ENCODE peak calls at places on chromosomes 5 and 9, in nine cellular contexts. Z, S, E, A, X, M, R, H and U are unnamed samples.

GRCh38 chr9:29233193-29233592 is 1659.9 kb upstream of the C9orf72 start:
- DNase-seq in Z (no peak), S (no peak), E (no peak), A (no peak), X (no peak), M (no peak), R (no peak), H (no peak), U (no peak)

GRCh38 chr5:1846583-1846982 is 36.1 kb downstream of the IRX4 start:
- DNase-seq in Z (no peak), S (no peak), E (no peak), A (no peak), X (no peak), M (no peak), R (no peak), H (no peak), U (no peak)

GRCh38 chr5:131394128-131394527 is 130.3 kb downstream of the CDC42SE2 start:
- DNase-seq in Z (no peak), S (no peak), E (peak; percentile 51), A (no peak), X (peak; percentile 88), M (peak; percentile 26), R (no peak), H (no peak), U (no peak)

GRCh38 chr5:159051431-159052281 is 48.1 kb downstream of the EBF1 start:
- DNase-seq in Z (no peak), S (peak; percentile 60), E (peak; percentile 47), A (no peak), X (no peak), M (peak; percentile 57), R (no peak), H (no peak), U (no peak)

GRCh38 chr9:70639853-70640814 is 225.7 kb upstream of the KLF9 start:
- DNase-seq in Z (peak; percentile 64), S (no peak), E (no peak), A (peak; percentile 15), X (peak; percentile 44), M (peak; percentile 55), R (no peak), H (no peak), U (no peak)

GRCh38 chr5:176660530-176660859 is 13.2 kb downstream of the TSPAN17 start:
- DNase-seq in Z (no peak), S (no peak), E (no peak), A (no peak), X (no peak), M (no peak), R (no peak), H (no peak), U (no peak)

GRCh38 chr9:101536351-101536750 is 2.7 kb downstream of the RNF20 start:
- DNase-seq in Z (no peak), S (no peak), E (no peak), A (no peak), X (peak; percentile 81), M (peak; percentile 10), R (no peak), H (no peak), U (no peak)

GRCh38 chr5:40674661-40675235 is 5.0 kb upstream of the PTGER4 start:
- DNase-seq in Z (no peak), S (no peak), E (no peak), A (no peak), X (peak; percentile 95), M (no peak), R (no peak), H (no peak), U (no peak)

GRCh38 chr9:138097501-138097991 is 220.0 kb downstream of the CACNA1B start:
- DNase-seq in Z (no peak), S (no peak), E (peak; percentile 9), A (peak; percentile 10), X (no peak), M (no peak), R (no peak), H (no peak), U (no peak)

GRCh38 chr5:120552638-120553037 is 88.5 kb downstream of the PRR16 start:
- DNase-seq in Z (no peak), S (no peak), E (no peak), A (no peak), X (peak; percentile 15), M (no peak), R (no peak), H (no peak), U (no peak)

GRCh38 chr5:176899296-176899891 is at the start of gene HK3:
- DNase-seq in Z (peak; percentile 53), S (no peak), E (no peak), A (no peak), X (no peak), M (no peak), R (no peak), H (no peak), U (no peak)

GRCh38 chr9:115443890-115444289 is 325.9 kb upstream of the TNC start:
- DNase-seq in Z (no peak), S (no peak), E (no peak), A (no peak), X (no peak), M (no peak), R (no peak), H (no peak), U (no peak)

GRCh38 chr5:1209896-1210776 is 8.7 kb downstream of the SLC6A19 start:
- DNase-seq in Z (no peak), S (no peak), E (no peak), A (no peak), X (no peak), M (no peak), R (no peak), H (no peak), U (no peak)

GRCh38 chr5:117236941-117237340 is 662.3 kb upstream of the SEMA6A start:
- DNase-seq in Z (no peak), S (no peak), E (no peak), A (no peak), X (peak; percentile 8), M (no peak), R (no peak), H (no peak), U (no peak)

GRCh38 chr9:83596899-83597504 is 25.9 kb upstream of the IDNK start:
- DNase-seq in Z (peak; percentile 59), S (no peak), E (peak; percentile 36), A (peak; percentile 25), X (peak; percentile 16), M (no peak), R (peak; percentile 49), H (no peak), U (no peak)

GRCh38 chr9:129850821-129851540 is 15.7 kb downstream of the USP20 start:
- DNase-seq in Z (no peak), S (no peak), E (no peak), A (no peak), X (no peak), M (peak; percentile 12), R (no peak), H (no peak), U (no peak)

GRCh38 chr5:174337276-174338203 is 292.0 kb downstream of the NSG2 start:
- DNase-seq in Z (no peak), S (no peak), E (no peak), A (no peak), X (no peak), M (no peak), R (no peak), H (no peak), U (no peak)

GRCh38 chr5:53167836-53168235 is 58.3 kb upstream of the MOCS2 start:
- DNase-seq in Z (no peak), S (peak; percentile 87), E (no peak), A (no peak), X (no peak), M (peak; percentile 93), R (no peak), H (no peak), U (no peak)

GRCh38 chr5:96157841-96158291 is 196.2 kb upstream of the ELL2 start:
- DNase-seq in Z (no peak), S (no peak), E (no peak), A (peak; percentile 27), X (peak; percentile 74), M (no peak), R (no peak), H (no peak), U (no peak)

GRCh38 chr9:77953590-77953989 is 78.0 kb downstream of the GNAQ start:
- DNase-seq in Z (no peak), S (no peak), E (no peak), A (no peak), X (no peak), M (peak; percentile 36), R (no peak), H (no peak), U (no peak)